ENCODE peak calls at places on chromosomes 13 and 19, in four cellular contexts. A is K562, G is HepG2, Y is A549. B is an unnamed sample.

GRCh38 chr13:106507560-106508274 is 27.7 kb downstream of the EFNB2 start:
- DNase-seq in Y (no peak), A (peak; percentile 44), G (peak; percentile 1), B (peak; percentile 48)

GRCh38 chr13:89883893-89884448 is 1463.5 kb upstream of the MIR17HG start:
- DNase-seq in Y (no peak), A (no peak), G (no peak), B (no peak)

GRCh38 chr19:16073481-16073880 is 2.8 kb upstream of the TPM4 start:
- DNase-seq in A (no peak), G (no peak), Y (no peak), B (no peak)

GRCh38 chr13:86464193-86464592 is 665.0 kb upstream of the SLITRK6 start:
- DNase-seq in Y (no peak), A (no peak), G (no peak), B (peak; percentile 40)

GRCh38 chr13:86729206-86729605 is 930.0 kb upstream of the SLITRK6 start:
- DNase-seq in A (no peak), G (no peak), Y (no peak), B (no peak)

GRCh38 chr13:113612626-113613025 is 28.1 kb downstream of the TFDP1 start:
- DNase-seq in A (no peak), G (no peak), Y (no peak), B (no peak)

GRCh38 chr13:21688056-21688455 is 17.2 kb downstream of the FGF9 start:
- DNase-seq in Y (no peak), G (no peak), A (no peak), B (no peak)

GRCh38 chr13:99854376-99854775 is 117.2 kb downstream of the ZIC5 start:
- DNase-seq in A (no peak), Y (no peak), G (no peak), B (no peak)

GRCh38 chr19:54196514-54196913 is 4.1 kb upstream of the RPS9 start:
- DNase-seq in Y (no peak), A (no peak), G (no peak), B (no peak)

GRCh38 chr13:33228645-33229445 is 56.7 kb downstream of the STARD13 start:
- DNase-seq in G (peak; percentile 62), A (peak; percentile 32), Y (peak; percentile 28), B (peak; percentile 73)

GRCh38 chr13:29782798-29783197 is 67.6 kb downstream of the UBL3 start:
- DNase-seq in Y (no peak), A (no peak), G (no peak), B (no peak)

GRCh38 chr19:48878219-48879024 is 6.2 kb downstream of the PPP1R15A start:
- DNase-seq in Y (no peak), G (no peak), A (peak; percentile 98), B (no peak)

GRCh38 chr19:44623626-44624025 is 10.3 kb downstream of the IGSF23 start:
- DNase-seq in Y (no peak), A (no peak), G (no peak), B (no peak)

GRCh38 chr19:41206926-41207750 is 11.9 kb upstream of the AXL start:
- DNase-seq in A (peak; percentile 86), G (no peak), Y (no peak), B (peak; percentile 60)

GRCh38 chr13:102405499-102406079 is 3.7 kb upstream of the FGF14 start:
- DNase-seq in Y (no peak), G (no peak), A (no peak), B (peak; percentile 70)

GRCh38 chr13:29817604-29818378 is 32.6 kb downstream of the UBL3 start:
- DNase-seq in A (no peak), G (no peak), Y (no peak), B (no peak)

GRCh38 chr13:112601351-112601750 is 13.4 kb upstream of the TUBGCP3 start:
- DNase-seq in G (no peak), A (no peak), Y (no peak), B (no peak)

GRCh38 chr13:45718992-45719391 is 16.9 kb downstream of the CBY2 start:
- DNase-seq in G (no peak), A (no peak), Y (no peak), B (peak; percentile 2)

GRCh38 chr13:112903071-112903577 is 65.9 kb upstream of the MCF2L start:
- DNase-seq in Y (no peak), G (no peak), A (no peak), B (no peak)

GRCh38 chr19:7469654-7470285 is 19.1 kb downstream of the PEX11G start:
- DNase-seq in Y (no peak), A (no peak), G (no peak), B (no peak)

GRCh38 chr13:95251641-95252040 is 49.6 kb downstream of the ABCC4 start:
- DNase-seq in G (no peak), A (no peak), Y (no peak), B (no peak)

GRCh38 chr13:28753208-28753892 is 34.6 kb upstream of the SLC46A3 start:
- DNase-seq in A (no peak), Y (peak; percentile 61), G (peak; percentile 75), B (peak; percentile 86)
- TF ChIP-seq CTCF in A (no peak), Y (no peak), G (no peak), B (no peak)

GRCh38 chr13:40394304-40394983 is 272.0 kb downstream of the FOXO1 start:
- DNase-seq in Y (no peak), G (no peak), A (no peak), B (no peak)
- TF ChIP-seq JUNB in Y (no peak), G (no peak), A (no peak), B (no peak)

GRCh38 chr13:75511226-75511625 is 26.4 kb downstream of the COMMD6 start:
- DNase-seq in A (no peak), Y (no peak), G (no peak), B (no peak)

GRCh38 chr13:75505327-75505726 is 23.4 kb upstream of the TBC1D4 start:
- DNase-seq in Y (no peak), A (no peak), G (no peak), B (no peak)

GRCh38 chr13:75507027-75508001 is 25.3 kb upstream of the TBC1D4 start:
- DNase-seq in Y (no peak), G (no peak), A (no peak), B (no peak)

GRCh38 chr13:75505966-75506365 is 24.0 kb upstream of the TBC1D4 start:
- DNase-seq in G (no peak), Y (no peak), A (no peak), B (no peak)

DNA sequence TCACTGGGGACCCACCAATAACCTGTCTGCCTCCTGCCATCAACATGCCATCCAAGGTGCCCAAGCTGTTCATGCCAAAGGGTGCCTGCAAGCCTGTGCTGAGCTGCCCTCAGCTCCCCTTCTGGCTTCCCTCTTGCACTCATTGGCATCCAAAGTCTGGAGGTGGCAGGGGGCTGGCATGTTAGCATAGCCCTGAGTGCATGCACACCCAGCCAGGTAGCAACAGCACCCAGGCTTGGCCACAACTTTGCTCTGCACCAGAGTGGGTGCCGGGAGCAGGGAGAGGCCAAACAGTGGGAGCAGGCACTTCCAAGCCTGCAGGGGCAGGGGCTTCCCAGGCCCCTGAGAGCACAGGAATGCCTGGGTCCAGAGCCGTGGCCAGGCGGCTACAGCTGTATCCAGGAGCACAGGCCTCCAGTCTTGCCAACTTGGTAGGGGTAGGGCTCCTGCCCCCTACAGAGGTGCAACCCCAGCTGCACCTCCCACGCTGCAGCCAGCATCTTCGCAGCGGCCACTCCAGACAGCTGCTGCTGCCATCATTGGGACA is 26.1 kb upstream of the TBC1D4 start:
- DNase-seq in G (no peak), A (no peak), Y (no peak), B (no peak)
- TF ChIP-seq REST in G (no peak), A (no peak), Y (no peak), B (no peak)

DNA sequence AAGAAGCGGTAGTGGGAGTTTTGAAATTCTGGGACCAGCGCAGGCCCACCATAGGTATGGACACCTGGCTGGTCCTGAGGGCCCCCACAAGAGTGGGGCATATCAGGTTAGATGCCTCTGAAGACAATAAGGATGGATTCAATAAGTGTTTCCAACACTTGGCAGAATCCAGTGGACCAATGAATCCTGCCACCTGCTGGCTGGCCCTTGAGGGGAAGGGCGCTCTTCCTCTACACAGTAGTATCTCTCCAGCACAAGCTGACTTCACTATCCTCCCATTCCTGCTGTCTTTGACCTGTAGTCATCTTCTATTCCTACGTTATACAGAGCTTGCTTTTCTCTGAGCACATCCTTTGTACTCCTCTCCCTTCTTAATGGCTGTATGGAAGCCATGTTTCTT is 199.7 kb upstream of the TSHZ3 start:
- DNase-seq in G (no peak), A (peak; percentile 17), Y (no peak), B (peak; percentile 50)
- TF ChIP-seq CTCF in G (peak; percentile 15), A (peak; percentile 46), Y (no peak), B (peak; percentile 64)

DNA sequence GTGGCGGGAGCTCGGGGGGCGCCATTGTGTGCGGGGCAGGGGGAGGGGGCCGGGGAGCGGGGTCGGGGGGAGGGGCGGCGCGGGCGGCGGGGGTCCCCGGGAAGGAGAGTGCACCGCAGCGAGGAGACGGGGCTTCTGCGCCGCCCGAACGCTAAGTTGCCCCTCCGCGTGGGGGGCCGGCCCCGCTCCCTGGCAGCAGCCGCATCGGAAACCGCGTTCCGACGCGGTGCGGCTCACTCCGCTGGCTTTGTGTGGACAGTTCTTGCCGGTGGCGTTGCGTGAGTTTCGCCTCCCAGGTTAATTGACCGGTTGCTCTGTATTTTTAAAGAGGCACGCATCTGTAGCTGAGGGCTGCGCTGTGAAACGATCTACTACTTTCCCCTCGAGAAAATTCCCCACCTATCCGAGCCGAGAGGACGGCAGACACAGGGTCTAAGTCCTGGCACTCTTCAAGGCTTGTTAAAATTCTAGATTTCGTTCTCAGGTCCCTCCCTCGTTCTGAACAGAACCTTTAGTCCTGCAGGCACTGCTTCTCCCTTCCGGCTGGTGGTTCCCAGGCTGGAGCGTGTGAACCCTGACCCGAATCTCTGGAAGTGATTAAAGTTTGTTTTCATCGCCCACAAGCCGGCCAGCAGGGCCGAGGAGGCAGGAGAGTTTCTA is 861 bp downstream of the ARHGEF7 start:
- DNase-seq in G (peak; percentile 12), Y (no peak), A (no peak), B (peak; percentile 52)
- TF ChIP-seq JUNB in G (no peak), Y (no peak), A (no peak), B (no peak)

GRCh38 chr19:47225746-47226425 is 5.1 kb downstream of the BBC3 start:
- DNase-seq in Y (peak; percentile 91), A (peak; percentile 93), G (peak; percentile 72), B (peak; percentile 94)
- TF ChIP-seq REST in Y (peak; percentile 66), A (no peak), G (no peak), B (no peak)

GRCh38 chr19:29624489-29625210 is 18.6 kb downstream of the POP4 start:
- DNase-seq in Y (no peak), G (no peak), A (no peak), B (peak; percentile 39)
- TF ChIP-seq CTCF in Y (no peak), G (no peak), A (no peak), B (peak; percentile 29)

GRCh38 chr19:51702103-51702753 is 9.1 kb downstream of the SPACA6 start:
- DNase-seq in G (no peak), Y (peak; percentile 74), A (peak; percentile 90), B (peak; percentile 93)
- TF ChIP-seq JUNB in G (no peak), Y (no peak), A (no peak), B (no peak)

GRCh38 chr19:45716314-45717130 is 14.2 kb downstream of the FBXO46 start:
- DNase-seq in Y (peak; percentile 50), G (no peak), A (no peak), B (peak; percentile 61)

GRCh38 chr19:45717983-45718650 is 12.6 kb downstream of the FBXO46 start:
- DNase-seq in A (no peak), Y (no peak), G (no peak), B (no peak)

GRCh38 chr19:45715139-45715538 is 15.6 kb downstream of the FBXO46 start:
- DNase-seq in Y (no peak), A (no peak), G (no peak), B (no peak)

GRCh38 chr19:45713141-45713540 is 17.6 kb downstream of the FBXO46 start:
- DNase-seq in Y (no peak), G (no peak), A (no peak), B (no peak)

GRCh38 chr19:45717131-45717982 is 13.3 kb downstream of the FBXO46 start:
- DNase-seq in G (peak; percentile 99), A (peak; percentile 99), Y (peak; percentile 99), B (peak; percentile 100)
- TF ChIP-seq REST in G (no peak), A (peak; percentile 61), Y (no peak), B (no peak)